ENCODE peak calls at places on chromosomes 2 and 18, in four cellular contexts. D is tibial nerve, R is thyroid gland, I is transverse colon. A is an unnamed sample.
A peak's percentile ranks its signal among the peaks of the same experiment; 100 is the strongest.

GRCh38 chr2:37713258-37713700 is 41.8 kb upstream of the CDC42EP3 start:
- DNase-seq in R (no peak), I (no peak), D (no peak), A (peak; percentile 94)

GRCh38 chr2:112884869-112885502 is 26.0 kb upstream of the IL37 start:
- DNase-seq in R (peak; percentile 3), I (peak; percentile 76), D (no peak), A (no peak)

GRCh38 chr2:224689539-224689938 is 26.6 kb downstream of the CCDC195 start:
- DNase-seq in D (no peak), I (no peak), R (no peak), A (no peak)

GRCh38 chr18:58362027-58362575 is 266.8 kb downstream of the ALPK2 start:
- DNase-seq in I (no peak), R (peak; percentile 74), D (no peak), A (peak; percentile 96)

GRCh38 chr2:60679059-60679780 is 76.8 kb upstream of the PAPOLG start:
- DNase-seq in R (no peak), I (no peak), D (no peak), A (no peak)

GRCh38 chr2:226076529-226076928 is 677.0 kb downstream of the NYAP2 start:
- DNase-seq in I (no peak), R (no peak), D (no peak), A (peak; percentile 18)

GRCh38 chr2:54522624-54523281 is 66.6 kb downstream of the SPTBN1 start:
- DNase-seq in R (peak; percentile 89), D (no peak), I (peak; percentile 67), A (no peak)

GRCh38 chr2:219059725-219060682 is 717 bp downstream of the IHH start:
- DNase-seq in R (no peak), I (peak; percentile 37), D (no peak), A (no peak)

GRCh38 chr18:44957440-44957839 is 276.8 kb downstream of the SETBP1 start:
- DNase-seq in I (no peak), D (no peak), R (no peak), A (no peak)

GRCh38 chr2:127254386-127254981 is 34.4 kb upstream of the CYP27C1 start:
- DNase-seq in I (no peak), D (no peak), R (no peak), A (peak; percentile 64)

GRCh38 chr2:189521686-189522434 is 58.7 kb downstream of the SLC40A1 start:
- DNase-seq in I (no peak), D (no peak), R (no peak), A (no peak)

GRCh38 chr2:140791802-140792201 is 1339.0 kb downstream of the LRP1B start:
- DNase-seq in I (no peak), D (no peak), R (no peak), A (no peak)

GRCh38 chr2:1866402-1867091 is 122.2 kb upstream of the PXDN start:
- DNase-seq in I (no peak), R (peak; percentile 46), D (no peak), A (no peak)

GRCh38 chr18:58313491-58314032 is 269.5 kb downstream of the NEDD4L start:
- DNase-seq in D (no peak), R (peak; percentile 58), I (peak; percentile 71), A (no peak)

GRCh38 chr18:25876334-25876979 is 214.0 kb downstream of the SS18 start:
- DNase-seq in R (no peak), I (no peak), D (no peak), A (no peak)

GRCh38 chr18:47286776-47287410 is 35.4 kb upstream of the SKOR2 start:
- DNase-seq in D (no peak), I (no peak), R (no peak), A (no peak)

GRCh38 chr18:34807106-34807796 is 97.2 kb downstream of the DTNA start:
- DNase-seq in D (no peak), I (no peak), R (no peak), A (no peak)

GRCh38 chr2:196991061-196991460 is 64.6 kb upstream of the PGAP1 start:
- DNase-seq in I (no peak), R (no peak), D (no peak), A (no peak)

GRCh38 chr2:7953184-7953583 is 728.7 kb upstream of the ID2 start:
- DNase-seq in D (no peak), R (no peak), I (no peak), A (no peak)

GRCh38 chr2:72722492-72723090 is 103.2 kb downstream of the EXOC6B start:
- DNase-seq in I (no peak), R (no peak), D (no peak), A (peak; percentile 66)

GRCh38 chr18:44541159-44541558 is 139.5 kb upstream of the SETBP1 start:
- DNase-seq in I (no peak), D (no peak), R (peak; percentile 8), A (peak; percentile 35)

GRCh38 chr2:1654696-1655374 is 89.5 kb downstream of the PXDN start:
- DNase-seq in R (no peak), I (no peak), D (no peak), A (no peak)

GRCh38 chr2:238149841-238150572 is 8.8 kb upstream of the ERFE start:
- DNase-seq in I (no peak), R (no peak), D (no peak), A (no peak)

GRCh38 chr2:172988728-172989127 is 86.9 kb upstream of the MAP3K20 start:
- DNase-seq in D (no peak), R (no peak), I (no peak), A (no peak)

GRCh38 chr2:230864605-230865323 is at the start of gene ITM2C:
- DNase-seq in R (peak; percentile 57), D (no peak), I (peak; percentile 89), A (peak; percentile 25)

GRCh38 chr2:216343221-216343985 is 28.9 kb downstream of the MARCHF4 start:
- DNase-seq in I (no peak), R (no peak), D (no peak), A (no peak)

GRCh38 chr2:15967415-15968279 is 27.3 kb downstream of the MYCN start:
- DNase-seq in D (no peak), R (no peak), I (no peak), A (no peak)

GRCh38 chr2:85684806-85685205 is 9.4 kb upstream of the GNLY start:
- DNase-seq in I (no peak), R (no peak), D (no peak), A (no peak)

GRCh38 chr18:78499586-78499985 is 480.0 kb upstream of the SALL3 start:
- DNase-seq in R (no peak), I (no peak), D (no peak), A (no peak)

GRCh38 chr2:49288902-49289680 is 134.8 kb upstream of the FSHR start:
- DNase-seq in D (no peak), R (no peak), I (no peak), A (peak; percentile 31)

GRCh38 chr18:76937597-76937996 is 115.2 kb downstream of the ZNF236 start:
- DNase-seq in D (no peak), R (no peak), I (no peak), A (no peak)

GRCh38 chr18:5294618-5295230 is 802 bp downstream of the ZBTB14 start:
- DNase-seq in I (peak; percentile 56), D (no peak), R (peak; percentile 58), A (peak; percentile 51)

GRCh38 chr18:36640005-36640952 is 188.5 kb downstream of the TPGS2 start:
- DNase-seq in I (no peak), D (no peak), R (no peak), A (no peak)

GRCh38 chr18:23992119-23992940 is 22.2 kb upstream of the TTC39C start:
- DNase-seq in R (peak; percentile 90), I (no peak), D (no peak), A (peak; percentile 76)

GRCh38 chr2:37615808-37616673 is 55.4 kb downstream of the CDC42EP3 start:
- DNase-seq in R (peak; percentile 15), I (peak; percentile 47), D (no peak), A (no peak)

GRCh38 chr2:148899638-148900318 is 24.8 kb downstream of the KIF5C start:
- DNase-seq in D (no peak), I (no peak), R (no peak), A (no peak)

GRCh38 chr2:241122376-241123002 is 20.4 kb upstream of the MTERF4 start:
- DNase-seq in R (no peak), I (no peak), D (no peak), A (no peak)

GRCh38 chr2:241126201-241126611 is 23.1 kb downstream of the PASK start:
- DNase-seq in D (no peak), R (no peak), I (no peak), A (no peak)

GRCh38 chr2:241126771-241127202 is 22.5 kb downstream of the PASK start:
- DNase-seq in I (no peak), D (no peak), R (no peak), A (no peak)

GRCh38 chr2:241125626-241126025 is 23.5 kb upstream of the MTERF4 start:
- DNase-seq in R (no peak), I (no peak), D (no peak), A (no peak)

DNA sequence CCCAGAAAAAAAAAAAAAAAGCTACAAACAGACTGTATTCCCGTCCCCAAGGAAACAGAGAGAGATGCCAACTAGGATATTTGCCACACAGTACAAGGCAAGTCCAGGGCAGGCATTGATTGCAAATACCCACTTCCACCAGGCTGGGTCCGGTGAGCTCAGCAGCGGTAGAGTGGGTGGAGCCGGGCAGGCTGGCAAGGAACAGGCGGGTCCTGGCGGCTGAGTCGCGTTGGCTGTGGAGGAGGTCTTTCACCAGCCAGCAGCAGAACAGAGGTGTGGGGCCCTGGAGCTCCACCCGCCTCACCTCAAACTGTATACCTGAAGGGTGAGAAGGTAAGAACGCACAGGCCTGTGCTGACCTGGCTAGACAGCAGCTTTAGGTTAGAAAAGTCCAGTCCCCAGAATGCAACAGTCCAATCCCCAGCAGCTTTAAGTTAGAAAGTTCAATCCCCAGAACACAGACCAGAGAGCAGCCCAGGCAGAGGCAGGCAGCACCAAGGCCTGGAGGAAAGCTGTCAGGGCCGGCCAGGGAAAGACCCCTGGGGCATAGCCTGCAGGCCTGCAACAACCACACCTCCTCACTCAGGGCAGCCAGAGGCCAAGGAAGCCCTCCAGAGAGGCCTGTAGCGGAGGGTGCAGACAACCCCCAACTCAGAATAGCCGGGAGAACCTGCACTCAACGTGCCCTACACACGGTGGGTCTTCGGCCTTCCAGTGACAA is 21.9 kb upstream of the MTERF4 start:
- DNase-seq in R (no peak), D (no peak), I (peak; percentile 70), A (no peak)
- TF ChIP-seq CTCF in R (no peak), D (no peak), I (peak; percentile 21), A (no peak)

GRCh38 chr2:12884713-12885282 is 168.1 kb downstream of the TRIB2 start:
- DNase-seq in D (no peak), I (no peak), R (no peak), A (peak; percentile 77)
- H3K27ac ChIP-seq in D (no peak overlapping the region), I (no peak overlapping the region), R (peak overlapping the region; percentile 35), A (peak overlapping the region; percentile 25)

GRCh38 chr2:157792345-157793052 is 83.6 kb downstream of the ACVR1 start:
- DNase-seq in D (no peak), I (no peak), R (no peak), A (peak; percentile 86)
- H3K4me3 ChIP-seq in D (no peak overlapping the region), I (no peak overlapping the region), R (no peak overlapping the region), A (no peak overlapping the region)

GRCh38 chr2:65800998-65801397 is 368.6 kb upstream of the SPRED2 start:
- DNase-seq in R (peak; percentile 16), D (no peak), I (peak; percentile 10), A (no peak)
- TF ChIP-seq CTCF in R (no peak), D (no peak), I (no peak), A (peak; percentile 9)